ENCODE peak calls at places on chromosomes 6 and 20, in eight cellular contexts. One of them, this sample, is unnamed.

GRCh38 chr20:63951398-63952209 is 4.6 kb downstream of the UCKL1 start:
- DNase-seq in psoas muscle: no peak
- DNase-seq in fibroblast of mammary gland: no peak
- DNase-seq in HCT116: no peak
- DNase-seq in spleen: peak; percentile 76
- DNase-seq in mucosa of descending colon: peak; percentile 79
- DNase-seq in lower lobe of right lung: no peak
- DNase-seq in A549: no peak
- DNase-seq in this sample: no peak

GRCh38 chr20:59165794-59166709 is 2.4 kb downstream of the ZNF831 start:
- DNase-seq in psoas muscle: no peak
- DNase-seq in fibroblast of mammary gland: no peak
- DNase-seq in HCT116: no peak
- DNase-seq in spleen: no peak
- DNase-seq in mucosa of descending colon: no peak
- DNase-seq in lower lobe of right lung: no peak
- DNase-seq in A549: no peak
- DNase-seq in this sample: no peak

GRCh38 chr6:113980937-113981554 is 10.1 kb upstream of the HDAC2 start:
- DNase-seq in psoas muscle: no peak
- DNase-seq in fibroblast of mammary gland: peak; percentile 40
- DNase-seq in HCT116: no peak
- DNase-seq in spleen: no peak
- DNase-seq in mucosa of descending colon: no peak
- DNase-seq in lower lobe of right lung: no peak
- DNase-seq in A549: peak; percentile 21
- DNase-seq in this sample: no peak

GRCh38 chr20:42979720-42980119 is 210.0 kb downstream of the PTPRT start:
- DNase-seq in psoas muscle: no peak
- DNase-seq in fibroblast of mammary gland: no peak
- DNase-seq in HCT116: no peak
- DNase-seq in spleen: no peak
- DNase-seq in mucosa of descending colon: no peak
- DNase-seq in lower lobe of right lung: no peak
- DNase-seq in A549: no peak
- DNase-seq in this sample: no peak

GRCh38 chr6:39228992-39229767 is at the start of gene KCNK5:
- DNase-seq in psoas muscle: peak; percentile 77
- DNase-seq in fibroblast of mammary gland: peak; percentile 45
- DNase-seq in HCT116: peak; percentile 73
- DNase-seq in spleen: peak; percentile 95
- DNase-seq in mucosa of descending colon: peak; percentile 94
- DNase-seq in lower lobe of right lung: peak; percentile 93
- DNase-seq in A549: peak; percentile 73
- DNase-seq in this sample: peak; percentile 68

GRCh38 chr6:117545161-117545595 is 57.1 kb downstream of the GOPC start:
- DNase-seq in psoas muscle: no peak
- DNase-seq in fibroblast of mammary gland: no peak
- DNase-seq in HCT116: no peak
- DNase-seq in spleen: no peak
- DNase-seq in mucosa of descending colon: no peak
- DNase-seq in lower lobe of right lung: no peak
- DNase-seq in A549: no peak
- DNase-seq in this sample: no peak

GRCh38 chr6:165605901-165606739 is 56.9 kb downstream of the PDE10A start:
- DNase-seq in psoas muscle: no peak
- DNase-seq in fibroblast of mammary gland: no peak
- DNase-seq in HCT116: no peak
- DNase-seq in spleen: no peak
- DNase-seq in mucosa of descending colon: no peak
- DNase-seq in lower lobe of right lung: no peak
- DNase-seq in A549: no peak
- DNase-seq in this sample: no peak

GRCh38 chr6:167227984-167228383 is 63.1 kb upstream of the UNC93A start:
- DNase-seq in psoas muscle: no peak
- DNase-seq in fibroblast of mammary gland: no peak
- DNase-seq in HCT116: no peak
- DNase-seq in spleen: no peak
- DNase-seq in mucosa of descending colon: no peak
- DNase-seq in lower lobe of right lung: no peak
- DNase-seq in A549: no peak
- DNase-seq in this sample: no peak

GRCh38 chr6:43052842-43053544 is 658 bp downstream of the CUL7 start:
- DNase-seq in psoas muscle: no peak
- DNase-seq in fibroblast of mammary gland: no peak
- DNase-seq in HCT116: no peak
- DNase-seq in spleen: no peak
- DNase-seq in mucosa of descending colon: peak; percentile 62
- DNase-seq in lower lobe of right lung: peak; percentile 56
- DNase-seq in A549: no peak
- DNase-seq in this sample: no peak

GRCh38 chr6:82006027-82006738 is 241.4 kb downstream of the IBTK start:
- DNase-seq in psoas muscle: no peak
- DNase-seq in fibroblast of mammary gland: peak; percentile 68
- DNase-seq in HCT116: no peak
- DNase-seq in spleen: no peak
- DNase-seq in mucosa of descending colon: no peak
- DNase-seq in lower lobe of right lung: peak; percentile 18
- DNase-seq in A549: no peak
- DNase-seq in this sample: no peak

GRCh38 chr6:118902731-118903130 is 8.8 kb downstream of the ASF1A start:
- DNase-seq in psoas muscle: no peak
- DNase-seq in fibroblast of mammary gland: peak; percentile 41
- DNase-seq in HCT116: no peak
- DNase-seq in spleen: no peak
- DNase-seq in mucosa of descending colon: no peak
- DNase-seq in lower lobe of right lung: no peak
- DNase-seq in A549: no peak
- DNase-seq in this sample: no peak

GRCh38 chr20:58173930-58174707 is 54.3 kb downstream of the ANKRD60 start:
- DNase-seq in psoas muscle: no peak
- DNase-seq in fibroblast of mammary gland: peak; percentile 11
- DNase-seq in HCT116: no peak
- DNase-seq in spleen: no peak
- DNase-seq in mucosa of descending colon: no peak
- DNase-seq in lower lobe of right lung: peak; percentile 32
- DNase-seq in A549: no peak
- DNase-seq in this sample: no peak

GRCh38 chr6:169452117-169452868 is 198.6 kb upstream of the THBS2 start:
- DNase-seq in psoas muscle: peak; percentile 84
- DNase-seq in fibroblast of mammary gland: peak; percentile 94
- DNase-seq in HCT116: peak; percentile 45
- DNase-seq in spleen: no peak
- DNase-seq in mucosa of descending colon: peak; percentile 50
- DNase-seq in lower lobe of right lung: no peak
- DNase-seq in A549: no peak
- DNase-seq in this sample: no peak

GRCh38 chr6:42099340-42100028 is 42.9 kb downstream of the C6orf132 start:
- DNase-seq in psoas muscle: no peak
- DNase-seq in fibroblast of mammary gland: peak; percentile 85
- DNase-seq in HCT116: no peak
- DNase-seq in spleen: no peak
- DNase-seq in mucosa of descending colon: peak; percentile 78
- DNase-seq in lower lobe of right lung: peak; percentile 85
- DNase-seq in A549: no peak
- DNase-seq in this sample: no peak

GRCh38 chr20:17617868-17618672 is 48.2 kb downstream of the DSTN start:
- DNase-seq in psoas muscle: no peak
- DNase-seq in fibroblast of mammary gland: no peak
- DNase-seq in HCT116: no peak
- DNase-seq in spleen: peak; percentile 73
- DNase-seq in mucosa of descending colon: peak; percentile 27
- DNase-seq in lower lobe of right lung: peak; percentile 58
- DNase-seq in A549: no peak
- DNase-seq in this sample: no peak

GRCh38 chr6:7468382-7469081 is 72.9 kb upstream of the DSP start:
- DNase-seq in psoas muscle: peak; percentile 21
- DNase-seq in fibroblast of mammary gland: peak; percentile 81
- DNase-seq in HCT116: peak; percentile 18
- DNase-seq in spleen: no peak
- DNase-seq in mucosa of descending colon: no peak
- DNase-seq in lower lobe of right lung: no peak
- DNase-seq in A549: peak; percentile 64
- DNase-seq in this sample: no peak

GRCh38 chr6:63573899-63574553 is 1.7 kb downstream of the LOC128125822 start:
- DNase-seq in psoas muscle: peak; percentile 23
- DNase-seq in fibroblast of mammary gland: peak; percentile 71
- DNase-seq in HCT116: peak; percentile 62
- DNase-seq in spleen: no peak
- DNase-seq in mucosa of descending colon: no peak
- DNase-seq in lower lobe of right lung: no peak
- DNase-seq in A549: no peak
- DNase-seq in this sample: peak; percentile 20

GRCh38 chr6:136038531-136038930 is 187.0 kb downstream of the PDE7B start:
- DNase-seq in psoas muscle: no peak
- DNase-seq in fibroblast of mammary gland: peak; percentile 31
- DNase-seq in HCT116: no peak
- DNase-seq in spleen: no peak
- DNase-seq in mucosa of descending colon: no peak
- DNase-seq in lower lobe of right lung: no peak
- DNase-seq in A549: no peak
- DNase-seq in this sample: no peak

GRCh38 chr6:135630789-135631376 is 133.3 kb upstream of the AHI1 start:
- DNase-seq in psoas muscle: no peak
- DNase-seq in fibroblast of mammary gland: no peak
- DNase-seq in HCT116: no peak
- DNase-seq in spleen: no peak
- DNase-seq in mucosa of descending colon: no peak
- DNase-seq in lower lobe of right lung: no peak
- DNase-seq in A549: no peak
- DNase-seq in this sample: no peak

GRCh38 chr20:5191829-5192569 is 65.2 kb downstream of the CDS2 start:
- DNase-seq in psoas muscle: no peak
- DNase-seq in fibroblast of mammary gland: peak; percentile 86
- DNase-seq in HCT116: peak; percentile 51
- DNase-seq in spleen: no peak
- DNase-seq in mucosa of descending colon: no peak
- DNase-seq in lower lobe of right lung: no peak
- DNase-seq in A549: peak; percentile 89
- DNase-seq in this sample: no peak

GRCh38 chr6:113381957-113382356 is 475.2 kb upstream of the MARCKS start:
- DNase-seq in psoas muscle: no peak
- DNase-seq in fibroblast of mammary gland: peak; percentile 76
- DNase-seq in HCT116: no peak
- DNase-seq in spleen: no peak
- DNase-seq in mucosa of descending colon: no peak
- DNase-seq in lower lobe of right lung: no peak
- DNase-seq in A549: no peak
- DNase-seq in this sample: no peak

GRCh38 chr6:56624046-56624727 is 18.5 kb downstream of the DST start:
- DNase-seq in psoas muscle: no peak
- DNase-seq in fibroblast of mammary gland: peak; percentile 13
- DNase-seq in HCT116: no peak
- DNase-seq in spleen: no peak
- DNase-seq in mucosa of descending colon: no peak
- DNase-seq in lower lobe of right lung: no peak
- DNase-seq in A549: peak; percentile 22
- DNase-seq in this sample: no peak
- TF ChIP-seq CTCF in psoas muscle: no peak
- TF ChIP-seq CTCF in fibroblast of mammary gland: no peak
- TF ChIP-seq CTCF in HCT116: no peak
- TF ChIP-seq CTCF in spleen: no peak
- TF ChIP-seq CTCF in mucosa of descending colon: no peak
- TF ChIP-seq CTCF in lower lobe of right lung: no peak
- TF ChIP-seq CTCF in A549: no peak
- TF ChIP-seq CTCF in this sample: no peak

GRCh38 chr6:89243331-89243629 is 26.1 kb upstream of the GABRR1 start:
- DNase-seq in psoas muscle: no peak
- DNase-seq in fibroblast of mammary gland: peak; percentile 55
- DNase-seq in HCT116: no peak
- DNase-seq in spleen: no peak
- DNase-seq in mucosa of descending colon: no peak
- DNase-seq in lower lobe of right lung: no peak
- DNase-seq in A549: no peak
- DNase-seq in this sample: no peak

GRCh38 chr6:89237158-89237557 is 20.0 kb upstream of the GABRR1 start:
- DNase-seq in psoas muscle: no peak
- DNase-seq in fibroblast of mammary gland: no peak
- DNase-seq in HCT116: no peak
- DNase-seq in spleen: no peak
- DNase-seq in mucosa of descending colon: no peak
- DNase-seq in lower lobe of right lung: no peak
- DNase-seq in A549: no peak
- DNase-seq in this sample: no peak

GRCh38 chr6:89239338-89239737 is 22.2 kb upstream of the GABRR1 start:
- DNase-seq in psoas muscle: no peak
- DNase-seq in fibroblast of mammary gland: peak; percentile 8
- DNase-seq in HCT116: no peak
- DNase-seq in spleen: no peak
- DNase-seq in mucosa of descending colon: no peak
- DNase-seq in lower lobe of right lung: no peak
- DNase-seq in A549: no peak
- DNase-seq in this sample: no peak

GRCh38 chr6:89244237-89244985 is 27.3 kb upstream of the GABRR1 start:
- DNase-seq in psoas muscle: no peak
- DNase-seq in fibroblast of mammary gland: no peak
- DNase-seq in HCT116: no peak
- DNase-seq in spleen: no peak
- DNase-seq in mucosa of descending colon: no peak
- DNase-seq in lower lobe of right lung: no peak
- DNase-seq in A549: no peak
- DNase-seq in this sample: no peak

GRCh38 chr6:89242574-89243330 is 25.6 kb upstream of the GABRR1 start:
- DNase-seq in psoas muscle: no peak
- DNase-seq in fibroblast of mammary gland: peak; percentile 74
- DNase-seq in HCT116: peak; percentile 59
- DNase-seq in spleen: no peak
- DNase-seq in mucosa of descending colon: no peak
- DNase-seq in lower lobe of right lung: no peak
- DNase-seq in A549: peak; percentile 25
- DNase-seq in this sample: no peak
- TF ChIP-seq CTCF in psoas muscle: peak; percentile 56
- TF ChIP-seq CTCF in fibroblast of mammary gland: peak; percentile 64
- TF ChIP-seq CTCF in HCT116: peak; percentile 46
- TF ChIP-seq CTCF in spleen: no peak
- TF ChIP-seq CTCF in mucosa of descending colon: no peak
- TF ChIP-seq CTCF in lower lobe of right lung: peak; percentile 47
- TF ChIP-seq CTCF in A549: peak; percentile 56
- TF ChIP-seq CTCF in this sample: peak; percentile 67

GRCh38 chr20:47849596-47849995 is 64.3 kb upstream of the SULF2 start:
- DNase-seq in psoas muscle: no peak
- DNase-seq in fibroblast of mammary gland: no peak
- DNase-seq in HCT116: no peak
- DNase-seq in spleen: no peak
- DNase-seq in mucosa of descending colon: no peak
- DNase-seq in lower lobe of right lung: no peak
- DNase-seq in A549: no peak
- DNase-seq in this sample: no peak
- TF ChIP-seq CTCF in psoas muscle: no peak
- TF ChIP-seq CTCF in fibroblast of mammary gland: no peak
- TF ChIP-seq CTCF in HCT116: no peak
- TF ChIP-seq CTCF in spleen: no peak
- TF ChIP-seq CTCF in mucosa of descending colon: no peak
- TF ChIP-seq CTCF in lower lobe of right lung: no peak
- TF ChIP-seq CTCF in A549: no peak
- TF ChIP-seq CTCF in this sample: no peak

DNA sequence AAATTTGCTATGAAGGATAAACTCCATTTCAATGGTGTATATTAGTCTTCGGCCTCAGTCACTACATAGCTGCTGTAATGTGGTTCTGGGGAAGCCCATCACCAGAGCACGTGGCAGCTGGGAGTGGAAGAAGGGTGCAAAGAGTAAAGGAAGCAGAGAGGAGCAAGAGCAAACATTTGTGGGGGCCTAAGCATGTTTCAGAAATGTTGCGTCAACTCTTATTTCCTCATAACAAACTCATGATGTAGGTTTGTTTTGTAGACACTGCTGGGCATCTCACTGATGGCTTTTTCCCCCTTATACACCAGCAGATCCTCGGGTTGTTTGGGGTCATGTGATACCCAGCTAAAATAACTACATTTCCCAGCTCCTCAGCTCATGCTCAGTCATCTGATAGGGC is 37.3 kb downstream of the DOK5 start:
- DNase-seq in psoas muscle: no peak
- DNase-seq in fibroblast of mammary gland: no peak
- DNase-seq in HCT116: no peak
- DNase-seq in spleen: no peak
- DNase-seq in mucosa of descending colon: no peak
- DNase-seq in lower lobe of right lung: no peak
- DNase-seq in A549: no peak
- DNase-seq in this sample: no peak
- TF ChIP-seq CTCF in psoas muscle: no peak
- TF ChIP-seq CTCF in fibroblast of mammary gland: no peak
- TF ChIP-seq CTCF in HCT116: no peak
- TF ChIP-seq CTCF in spleen: no peak
- TF ChIP-seq CTCF in mucosa of descending colon: no peak
- TF ChIP-seq CTCF in lower lobe of right lung: no peak
- TF ChIP-seq CTCF in A549: no peak
- TF ChIP-seq CTCF in this sample: no peak